ENCODE peak calls at places on chromosomes 4 and X, in nine cellular contexts. One of them, this sample, is unnamed.

GRCh38 chr4:70299643-70300042 is 35.1 kb upstream of the CABS1 start:
- DNase-seq in heart right ventricle: no peak
- DNase-seq in right lobe of liver: no peak
- DNase-seq in lower leg skin: no peak
- DNase-seq in fibroblast of the aortic adventitia: no peak
- DNase-seq in testis: no peak
- DNase-seq in foreskin keratinocyte: no peak
- DNase-seq in cardiac muscle cell: no peak
- DNase-seq in AG10803: no peak
- DNase-seq in this sample: no peak

GRCh38 chr4:43253511-43253910 is 361.0 kb downstream of the GRXCR1 start:
- DNase-seq in heart right ventricle: no peak
- DNase-seq in right lobe of liver: no peak
- DNase-seq in lower leg skin: no peak
- DNase-seq in fibroblast of the aortic adventitia: no peak
- DNase-seq in testis: no peak
- DNase-seq in foreskin keratinocyte: no peak
- DNase-seq in cardiac muscle cell: no peak
- DNase-seq in AG10803: no peak
- DNase-seq in this sample: no peak

GRCh38 chr4:12975511-12975910 is 508.6 kb downstream of the RAB28 start:
- DNase-seq in heart right ventricle: no peak
- DNase-seq in right lobe of liver: no peak
- DNase-seq in lower leg skin: no peak
- DNase-seq in fibroblast of the aortic adventitia: no peak
- DNase-seq in testis: no peak
- DNase-seq in foreskin keratinocyte: no peak
- DNase-seq in cardiac muscle cell: no peak
- DNase-seq in AG10803: no peak
- DNase-seq in this sample: no peak

GRCh38 chrX:107716045-107716684 is 59.4 kb downstream of the TSC22D3 start:
- DNase-seq in heart right ventricle: peak; percentile 24
- DNase-seq in right lobe of liver: peak; percentile 55
- DNase-seq in lower leg skin: no peak
- DNase-seq in fibroblast of the aortic adventitia: peak; percentile 19
- DNase-seq in testis: no peak
- DNase-seq in foreskin keratinocyte: no peak
- DNase-seq in cardiac muscle cell: peak; percentile 71
- DNase-seq in AG10803: peak; percentile 23
- DNase-seq in this sample: peak; percentile 33

GRCh38 chrX:65971151-65971550 is 68.7 kb downstream of the VSIG4 start:
- DNase-seq in heart right ventricle: no peak
- DNase-seq in right lobe of liver: no peak
- DNase-seq in lower leg skin: no peak
- DNase-seq in fibroblast of the aortic adventitia: no peak
- DNase-seq in testis: no peak
- DNase-seq in foreskin keratinocyte: no peak
- DNase-seq in cardiac muscle cell: no peak
- DNase-seq in AG10803: no peak
- DNase-seq in this sample: no peak

GRCh38 chr4:159946983-159947645 is 844.2 kb downstream of the RAPGEF2 start:
- DNase-seq in heart right ventricle: no peak
- DNase-seq in right lobe of liver: no peak
- DNase-seq in lower leg skin: no peak
- DNase-seq in fibroblast of the aortic adventitia: peak; percentile 46
- DNase-seq in testis: no peak
- DNase-seq in foreskin keratinocyte: peak; percentile 58
- DNase-seq in cardiac muscle cell: peak; percentile 72
- DNase-seq in AG10803: peak; percentile 59
- DNase-seq in this sample: no peak

GRCh38 chrX:51641421-51642021 is 22.8 kb upstream of the CENPVL3 start:
- DNase-seq in heart right ventricle: no peak
- DNase-seq in right lobe of liver: no peak
- DNase-seq in lower leg skin: no peak
- DNase-seq in fibroblast of the aortic adventitia: peak; percentile 72
- DNase-seq in testis: peak; percentile 47
- DNase-seq in foreskin keratinocyte: peak; percentile 23
- DNase-seq in cardiac muscle cell: peak; percentile 63
- DNase-seq in AG10803: peak; percentile 46
- DNase-seq in this sample: peak; percentile 26

GRCh38 chrX:35664838-35665237 is 133.3 kb upstream of the MAGEB16 start:
- DNase-seq in heart right ventricle: no peak
- DNase-seq in right lobe of liver: no peak
- DNase-seq in lower leg skin: no peak
- DNase-seq in fibroblast of the aortic adventitia: no peak
- DNase-seq in testis: no peak
- DNase-seq in foreskin keratinocyte: no peak
- DNase-seq in cardiac muscle cell: peak; percentile 40
- DNase-seq in AG10803: no peak
- DNase-seq in this sample: no peak

GRCh38 chrX:111180750-111181240 is 84.8 kb downstream of the PAK3 start:
- DNase-seq in heart right ventricle: no peak
- DNase-seq in right lobe of liver: no peak
- DNase-seq in lower leg skin: no peak
- DNase-seq in fibroblast of the aortic adventitia: no peak
- DNase-seq in testis: no peak
- DNase-seq in foreskin keratinocyte: no peak
- DNase-seq in cardiac muscle cell: no peak
- DNase-seq in AG10803: no peak
- DNase-seq in this sample: no peak

DNA sequence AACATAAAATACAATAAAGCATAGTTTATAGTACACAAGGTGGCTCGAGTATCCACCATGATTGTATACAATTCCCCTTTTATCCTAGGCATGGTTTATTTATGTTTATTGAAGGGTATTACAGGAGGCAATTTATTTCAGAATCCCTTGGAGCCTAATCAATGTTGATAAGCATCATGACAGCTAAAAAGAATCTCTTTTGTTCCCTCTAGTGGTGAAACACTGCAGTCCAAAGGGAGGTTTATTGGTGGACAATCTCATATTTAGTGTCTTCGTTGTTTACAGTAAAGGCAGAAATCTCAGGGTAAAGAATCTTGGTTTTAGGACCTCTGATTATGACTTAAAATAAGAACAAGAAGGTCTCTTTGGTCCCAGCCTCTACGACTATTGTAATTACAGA is 1712.5 kb downstream of the C4orf33 start:
- DNase-seq in heart right ventricle: no peak
- DNase-seq in right lobe of liver: no peak
- DNase-seq in lower leg skin: no peak
- DNase-seq in fibroblast of the aortic adventitia: peak; percentile 5
- DNase-seq in testis: no peak
- DNase-seq in foreskin keratinocyte: peak; percentile 35
- DNase-seq in cardiac muscle cell: peak; percentile 3
- DNase-seq in AG10803: no peak
- DNase-seq in this sample: peak; percentile 9
- TF ChIP-seq CTCF in heart right ventricle: no peak
- TF ChIP-seq CTCF in right lobe of liver: peak; percentile 48
- TF ChIP-seq CTCF in lower leg skin: no peak
- TF ChIP-seq CTCF in fibroblast of the aortic adventitia: peak; percentile 25
- TF ChIP-seq CTCF in testis: peak; percentile 28
- TF ChIP-seq CTCF in foreskin keratinocyte: peak; percentile 76
- TF ChIP-seq CTCF in cardiac muscle cell: peak; percentile 25
- TF ChIP-seq CTCF in AG10803: peak; percentile 9
- TF ChIP-seq CTCF in this sample: peak; percentile 68

GRCh38 chr4:41852229-41852628 is 83.0 kb upstream of the TMEM33 start:
- DNase-seq in heart right ventricle: no peak
- DNase-seq in right lobe of liver: no peak
- DNase-seq in lower leg skin: no peak
- DNase-seq in fibroblast of the aortic adventitia: no peak
- DNase-seq in testis: no peak
- DNase-seq in foreskin keratinocyte: no peak
- DNase-seq in cardiac muscle cell: no peak
- DNase-seq in AG10803: no peak
- DNase-seq in this sample: no peak

GRCh38 chr4:41851621-41852020 is 83.6 kb upstream of the TMEM33 start:
- DNase-seq in heart right ventricle: no peak
- DNase-seq in right lobe of liver: no peak
- DNase-seq in lower leg skin: no peak
- DNase-seq in fibroblast of the aortic adventitia: no peak
- DNase-seq in testis: no peak
- DNase-seq in foreskin keratinocyte: no peak
- DNase-seq in cardiac muscle cell: no peak
- DNase-seq in AG10803: no peak
- DNase-seq in this sample: no peak

GRCh38 chr4:41856797-41857196 is 78.4 kb upstream of the TMEM33 start:
- DNase-seq in heart right ventricle: no peak
- DNase-seq in right lobe of liver: no peak
- DNase-seq in lower leg skin: no peak
- DNase-seq in fibroblast of the aortic adventitia: no peak
- DNase-seq in testis: no peak
- DNase-seq in foreskin keratinocyte: no peak
- DNase-seq in cardiac muscle cell: no peak
- DNase-seq in AG10803: no peak
- DNase-seq in this sample: no peak

GRCh38 chr4:41857225-41857624 is 78.0 kb upstream of the TMEM33 start:
- DNase-seq in heart right ventricle: no peak
- DNase-seq in right lobe of liver: no peak
- DNase-seq in lower leg skin: no peak
- DNase-seq in fibroblast of the aortic adventitia: no peak
- DNase-seq in testis: no peak
- DNase-seq in foreskin keratinocyte: no peak
- DNase-seq in cardiac muscle cell: no peak
- DNase-seq in AG10803: no peak
- DNase-seq in this sample: no peak

DNA sequence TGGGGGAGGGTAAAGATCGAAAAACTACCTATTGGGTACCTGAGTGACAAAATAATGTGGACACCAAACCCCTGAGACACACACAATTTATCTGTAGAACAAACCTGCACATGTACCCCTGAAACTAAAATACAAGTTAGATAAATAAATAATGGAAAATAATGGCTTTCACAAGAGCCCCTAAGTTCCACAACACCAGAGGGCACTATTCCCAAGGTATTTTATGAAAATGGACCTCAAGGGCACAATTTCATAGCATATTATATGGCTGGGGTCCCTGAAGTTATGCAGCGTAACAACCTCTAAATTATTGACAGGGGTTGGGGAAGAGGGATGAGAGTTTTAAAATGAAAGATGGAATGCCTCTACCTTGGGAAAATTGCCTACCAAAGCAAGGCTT is 81.3 kb upstream of the TMEM33 start:
- DNase-seq in heart right ventricle: no peak
- DNase-seq in right lobe of liver: no peak
- DNase-seq in lower leg skin: no peak
- DNase-seq in fibroblast of the aortic adventitia: no peak
- DNase-seq in testis: no peak
- DNase-seq in foreskin keratinocyte: no peak
- DNase-seq in cardiac muscle cell: no peak
- DNase-seq in AG10803: no peak
- DNase-seq in this sample: no peak
- TF ChIP-seq CTCF in heart right ventricle: no peak
- TF ChIP-seq CTCF in right lobe of liver: peak; percentile 60
- TF ChIP-seq CTCF in lower leg skin: no peak
- TF ChIP-seq CTCF in fibroblast of the aortic adventitia: no peak
- TF ChIP-seq CTCF in testis: no peak
- TF ChIP-seq CTCF in foreskin keratinocyte: peak; percentile 40
- TF ChIP-seq CTCF in cardiac muscle cell: peak; percentile 14
- TF ChIP-seq CTCF in AG10803: no peak
- TF ChIP-seq CTCF in this sample: peak; percentile 33

DNA sequence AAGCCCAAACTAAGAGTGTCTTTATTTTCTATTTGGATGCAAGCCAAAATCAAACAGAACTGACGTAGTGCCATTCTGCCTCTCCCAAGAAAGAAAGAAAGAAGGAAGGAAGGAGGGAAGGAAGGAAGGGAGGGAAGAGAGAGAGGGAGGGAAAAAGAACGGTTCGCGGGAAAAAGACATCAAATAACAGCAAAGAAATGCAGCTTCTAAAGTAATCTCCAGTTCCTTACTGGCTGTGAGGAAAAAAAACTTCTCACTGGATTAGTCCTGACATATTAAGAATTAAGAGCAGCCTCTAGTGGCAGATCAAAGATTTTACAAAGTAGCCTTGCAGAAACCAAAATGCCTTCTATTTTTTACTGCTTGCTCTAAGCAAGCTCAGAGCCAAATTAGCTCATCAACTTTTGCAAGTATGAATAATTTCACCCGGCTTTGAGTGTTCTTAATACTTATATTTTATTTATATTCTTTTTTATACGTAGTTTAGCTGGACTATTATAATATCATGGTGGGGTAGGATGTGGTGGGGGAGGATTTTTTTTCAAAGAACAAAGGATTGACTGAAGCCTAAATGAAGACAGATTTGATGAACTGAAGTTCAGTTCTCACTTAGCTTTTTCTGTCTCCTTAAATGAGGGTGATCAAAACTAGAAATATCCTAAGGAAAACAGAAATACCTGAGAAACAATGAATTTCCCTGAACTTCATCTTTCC is 36.6 kb downstream of the PITX2 start:
- DNase-seq in heart right ventricle: no peak
- DNase-seq in right lobe of liver: no peak
- DNase-seq in lower leg skin: no peak
- DNase-seq in fibroblast of the aortic adventitia: peak; percentile 77
- DNase-seq in testis: no peak
- DNase-seq in foreskin keratinocyte: peak; percentile 64
- DNase-seq in cardiac muscle cell: peak; percentile 23
- DNase-seq in AG10803: peak; percentile 81
- DNase-seq in this sample: no peak
- TF ChIP-seq CTCF in heart right ventricle: peak; percentile 49
- TF ChIP-seq CTCF in right lobe of liver: peak; percentile 61
- TF ChIP-seq CTCF in lower leg skin: no peak
- TF ChIP-seq CTCF in fibroblast of the aortic adventitia: peak; percentile 65
- TF ChIP-seq CTCF in testis: peak; percentile 24
- TF ChIP-seq CTCF in foreskin keratinocyte: peak; percentile 84
- TF ChIP-seq CTCF in cardiac muscle cell: peak; percentile 69
- TF ChIP-seq CTCF in AG10803: peak; percentile 75
- TF ChIP-seq CTCF in this sample: no peak

GRCh38 chr4:138522366-138522765 is 280.2 kb upstream of the SLC7A11 start:
- DNase-seq in heart right ventricle: no peak
- DNase-seq in right lobe of liver: no peak
- DNase-seq in lower leg skin: no peak
- DNase-seq in fibroblast of the aortic adventitia: peak; percentile 52
- DNase-seq in testis: no peak
- DNase-seq in foreskin keratinocyte: peak; percentile 36
- DNase-seq in cardiac muscle cell: peak; percentile 6
- DNase-seq in AG10803: peak; percentile 24
- DNase-seq in this sample: peak; percentile 11
- TF ChIP-seq CTCF in heart right ventricle: no peak
- TF ChIP-seq CTCF in right lobe of liver: peak; percentile 32
- TF ChIP-seq CTCF in lower leg skin: no peak
- TF ChIP-seq CTCF in fibroblast of the aortic adventitia: peak; percentile 50
- TF ChIP-seq CTCF in testis: peak; percentile 19
- TF ChIP-seq CTCF in foreskin keratinocyte: peak; percentile 76
- TF ChIP-seq CTCF in cardiac muscle cell: peak; percentile 54
- TF ChIP-seq CTCF in AG10803: peak; percentile 66
- TF ChIP-seq CTCF in this sample: peak; percentile 30

DNA sequence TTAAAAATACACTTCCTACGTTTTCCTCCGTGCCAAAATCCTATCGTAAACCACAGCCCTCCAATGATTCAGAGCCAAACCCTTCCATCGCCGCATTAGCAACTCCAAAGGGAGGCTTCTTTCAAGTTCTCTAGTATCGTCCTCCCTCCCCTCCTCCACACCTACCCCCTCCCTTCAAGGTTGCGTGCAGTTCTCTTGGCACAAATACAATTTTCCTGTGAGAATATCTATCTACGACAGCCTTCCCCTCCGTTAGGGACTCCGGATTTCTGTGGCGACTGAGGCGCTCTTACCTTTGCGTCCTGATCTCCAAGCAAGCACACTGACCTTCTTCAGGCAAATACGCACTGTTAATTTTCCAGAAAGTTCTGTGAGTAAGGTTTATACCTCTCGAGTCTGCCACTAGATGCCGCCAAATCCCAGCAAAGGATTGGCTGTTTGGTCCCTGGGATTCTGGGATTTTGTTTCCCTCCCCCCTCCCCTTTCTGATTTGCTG is 1.2 kb upstream of the MORF4L2 start:
- DNase-seq in heart right ventricle: peak; percentile 28
- DNase-seq in right lobe of liver: peak; percentile 59
- DNase-seq in lower leg skin: peak; percentile 53
- DNase-seq in fibroblast of the aortic adventitia: peak; percentile 85
- DNase-seq in testis: peak; percentile 78
- DNase-seq in foreskin keratinocyte: peak; percentile 67
- DNase-seq in cardiac muscle cell: peak; percentile 89
- DNase-seq in AG10803: peak; percentile 71
- DNase-seq in this sample: peak; percentile 68
- TF ChIP-seq CTCF in heart right ventricle: peak; percentile 73
- TF ChIP-seq CTCF in right lobe of liver: peak; percentile 61
- TF ChIP-seq CTCF in lower leg skin: no peak
- TF ChIP-seq CTCF in fibroblast of the aortic adventitia: peak; percentile 65
- TF ChIP-seq CTCF in testis: peak; percentile 51
- TF ChIP-seq CTCF in foreskin keratinocyte: peak; percentile 75
- TF ChIP-seq CTCF in cardiac muscle cell: peak; percentile 61
- TF ChIP-seq CTCF in AG10803: peak; percentile 71
- TF ChIP-seq CTCF in this sample: peak; percentile 24

This sample was measured in endothelial cell.